ENCODE peak calls at places on chromosome 21, in eight cellular contexts. G, H, Q, T, X, F, K and U are unnamed samples.
A peak's percentile ranks its signal among the peaks of the same experiment; 100 is the strongest.

GRCh38 chr21:31609081-31609480 is 50.4 kb upstream of the SOD1 start:
- DNase-seq in K (no peak), Q (no peak), T (no peak), H (no peak), X (no peak), F (no peak), G (no peak), U (no peak)

GRCh38 chr21:28492127-28492526 is 500.6 kb downstream of the LTN1 start:
- DNase-seq in T (no peak), K (no peak), Q (no peak), H (no peak), X (no peak), F (no peak), G (no peak), U (no peak)

GRCh38 chr21:21673959-21674358 is 675.8 kb downstream of the NCAM2 start:
- DNase-seq in K (no peak), X (no peak), G (no peak), T (no peak), F (no peak), H (no peak), Q (no peak), U (no peak)

GRCh38 chr21:39071623-39072214 is 111.5 kb downstream of the PSMG1 start:
- DNase-seq in Q (peak; percentile 17), G (no peak), K (no peak), T (no peak), F (no peak), X (peak; percentile 50), H (no peak), U (no peak)

GRCh38 chr21:29217818-29218252 is 80.9 kb upstream of the BACH1 start:
- DNase-seq in H (no peak), X (peak; percentile 96), K (peak; percentile 94), F (no peak), Q (peak; percentile 97), G (no peak), T (no peak), U (no peak)

GRCh38 chr21:35511298-35512162 is 462.4 kb upstream of the RUNX1 start:
- DNase-seq in K (peak; percentile 82), G (no peak), H (no peak), X (peak; percentile 46), F (no peak), T (no peak), Q (peak; percentile 29), U (no peak)

GRCh38 chr21:34012640-34013039 is 60.7 kb upstream of the MRPS6 start:
- DNase-seq in F (no peak), Q (no peak), T (no peak), G (no peak), X (no peak), K (no peak), H (no peak), U (no peak)

GRCh38 chr21:32717851-32718316 is 9.9 kb downstream of the SYNJ1 start:
- DNase-seq in F (no peak), Q (no peak), G (no peak), X (peak; percentile 2), K (peak; percentile 54), H (no peak), T (no peak), U (no peak)

GRCh38 chr21:37642493-37642892 is 273.8 kb downstream of the KCNJ6 start:
- DNase-seq in T (no peak), G (peak; percentile 26), H (no peak), Q (no peak), K (peak; percentile 36), F (no peak), X (no peak), U (no peak)

GRCh38 chr21:35204850-35205564 is 155.9 kb upstream of the RUNX1 start:
- DNase-seq in H (no peak), F (peak; percentile 94), Q (peak; percentile 77), K (no peak), T (peak; percentile 86), X (peak; percentile 90), G (peak; percentile 71), U (no peak)

GRCh38 chr21:39527664-39528381 is 76.1 kb downstream of the SH3BGR start:
- DNase-seq in K (no peak), X (no peak), Q (no peak), F (no peak), H (no peak), G (peak; percentile 79), T (no peak), U (no peak)

GRCh38 chr21:46297311-46298082 is 11.4 kb downstream of the YBEY start:
- DNase-seq in F (no peak), H (no peak), G (no peak), Q (no peak), X (no peak), T (peak; percentile 76), K (no peak), U (no peak)

GRCh38 chr21:45545691-45546531 is 3.7 kb upstream of the SLC19A1 start:
- DNase-seq in T (peak; percentile 22), F (no peak), X (no peak), K (no peak), H (no peak), Q (no peak), G (no peak), U (no peak)

GRCh38 chr21:45407629-45408247 is 2.8 kb downstream of the COL18A1 start:
- DNase-seq in G (no peak), H (no peak), X (no peak), K (no peak), T (peak; percentile 20), F (no peak), Q (no peak), U (no peak)

GRCh38 chr21:32320059-32320458 is 21.4 kb downstream of the MRAP start:
- DNase-seq in X (no peak), F (no peak), H (no peak), Q (no peak), G (no peak), K (no peak), T (no peak), U (no peak)

GRCh38 chr21:34945288-34945687 is 103.8 kb downstream of the RUNX1 start:
- DNase-seq in K (no peak), Q (no peak), G (no peak), T (no peak), F (no peak), X (no peak), H (no peak), U (no peak)

GRCh38 chr21:28142692-28143091 is 850.0 kb downstream of the LTN1 start:
- DNase-seq in T (no peak), H (no peak), X (peak; percentile 67), G (no peak), F (no peak), K (peak; percentile 53), Q (peak; percentile 77), U (no peak)

GRCh38 chr21:16181024-16181423 is 451.2 kb downstream of the USP25 start:
- DNase-seq in G (no peak), X (no peak), F (no peak), Q (no peak), H (no peak), K (no peak), T (no peak), U (no peak)

GRCh38 chr21:16678479-16678878 is 834.4 kb upstream of the CXADR start:
- DNase-seq in H (no peak), Q (no peak), F (no peak), T (no peak), G (no peak), X (peak; percentile 1), K (no peak), U (no peak)

GRCh38 chr21:45487891-45488600 is 54.2 kb downstream of the SLC19A1 start:
- DNase-seq in F (no peak), H (no peak), G (no peak), X (no peak), K (no peak), T (no peak), Q (no peak), U (no peak)

GRCh38 chr21:26961704-26962103 is 5.2 kb downstream of the ADAMTS5 start:
- DNase-seq in K (no peak), G (no peak), F (peak; percentile 22), X (peak; percentile 38), T (no peak), H (no peak), Q (no peak), U (no peak)

GRCh38 chr21:17270234-17270633 is 242.6 kb upstream of the CXADR start:
- DNase-seq in G (no peak), Q (peak; percentile 33), X (peak; percentile 40), K (peak; percentile 13), T (no peak), F (peak; percentile 68), H (no peak), U (peak; percentile 46)

GRCh38 chr21:29342394-29342957 is 43.8 kb downstream of the BACH1 start:
- DNase-seq in H (no peak), F (no peak), G (peak; percentile 30), T (peak; percentile 71), K (peak; percentile 72), Q (peak; percentile 98), X (peak; percentile 92), U (peak; percentile 39)

GRCh38 chr21:27704567-27705166 is 737.8 kb upstream of the ADAMTS5 start:
- DNase-seq in X (no peak), H (no peak), Q (no peak), G (no peak), K (no peak), T (no peak), F (no peak), U (no peak)

GRCh38 chr21:33197546-33197945 is 32.2 kb upstream of the IFNAR2 start:
- DNase-seq in G (no peak), Q (no peak), X (no peak), K (no peak), H (no peak), F (no peak), T (no peak), U (no peak)

GRCh38 chr21:37398697-37399096 is 32.1 kb downstream of the DYRK1A start:
- DNase-seq in F (no peak), X (no peak), G (no peak), T (no peak), K (no peak), H (no peak), Q (no peak), U (no peak)

GRCh38 chr21:17548262-17548661 is 35.4 kb downstream of the CXADR start:
- DNase-seq in T (no peak), G (no peak), Q (no peak), F (no peak), H (no peak), X (no peak), K (no peak), U (no peak)

GRCh38 chr21:44375686-44376320 is 22.4 kb downstream of the TRPM2 start:
- DNase-seq in H (no peak), F (no peak), Q (no peak), T (no peak), K (no peak), G (no peak), X (no peak), U (no peak)

GRCh38 chr21:42414928-42415769 is 11.4 kb downstream of the UBASH3A start:
- DNase-seq in T (no peak), Q (no peak), G (no peak), K (peak; percentile 93), H (peak; percentile 80), X (no peak), F (peak; percentile 41), U (no peak)

GRCh38 chr21:43189936-43190335 is 21.1 kb downstream of the CRYAA start:
- DNase-seq in X (no peak), H (no peak), G (no peak), T (peak; percentile 39), Q (no peak), K (no peak), F (no peak), U (no peak)

GRCh38 chr21:32056791-32057190 is 184.0 kb downstream of the HUNK start:
- DNase-seq in T (no peak), F (no peak), G (no peak), K (no peak), H (no peak), Q (no peak), X (no peak), U (no peak)

GRCh38 chr21:32021319-32022027 is 148.7 kb downstream of the HUNK start:
- DNase-seq in G (peak; percentile 81), K (no peak), T (peak; percentile 86), F (no peak), X (no peak), Q (no peak), H (no peak), U (peak; percentile 23)

GRCh38 chr21:26177187-26177586 is 6.6 kb upstream of the APP start:
- DNase-seq in F (no peak), H (no peak), G (no peak), K (peak; percentile 35), Q (no peak), X (peak; percentile 66), T (no peak), U (no peak)